ENCODE peak calls at places on chromosome 14, in nine cellular contexts. X, L, P, R, Q, N, C, D and O are unnamed samples.

GRCh38 chr14:102824832-102825231 is 47.6 kb downstream of the TRAF3 start:
- DNase-seq in X (no peak), L (no peak), P (no peak), R (no peak), Q (peak; percentile 85), N (no peak), C (peak; percentile 74), D (no peak), O (peak; percentile 68)

GRCh38 chr14:93186461-93186860 is 1.3 kb downstream of the LYSET start:
- DNase-seq in X (no peak), L (no peak), P (no peak), R (no peak), Q (no peak), N (no peak), C (no peak), D (no peak), O (no peak)

GRCh38 chr14:94288610-94289465 is 4.2 kb downstream of the SERPINA10 start:
- DNase-seq in X (no peak), L (no peak), P (no peak), R (no peak), Q (no peak), N (no peak), C (no peak), D (no peak), O (no peak)

GRCh38 chr14:60510254-60510975 is 1.5 kb downstream of the SIX6 start:
- DNase-seq in X (no peak), L (no peak), P (no peak), R (no peak), Q (no peak), N (peak; percentile 11), C (no peak), D (no peak), O (no peak)

GRCh38 chr14:58947156-58947555 is 241.3 kb upstream of the DAAM1 start:
- DNase-seq in X (no peak), L (no peak), P (no peak), R (no peak), Q (no peak), N (no peak), C (no peak), D (no peak), O (no peak)

GRCh38 chr14:64541261-64541970 is 875 bp downstream of the HSPA2 start:
- DNase-seq in X (no peak), L (no peak), P (no peak), R (no peak), Q (peak; percentile 48), N (no peak), C (no peak), D (no peak), O (no peak)

GRCh38 chr14:28635387-28635786 is 131.2 kb upstream of the FOXG1 start:
- DNase-seq in X (peak; percentile 30), L (no peak), P (no peak), R (no peak), Q (no peak), N (no peak), C (peak; percentile 14), D (no peak), O (peak; percentile 65)

GRCh38 chr14:101482066-101482465 is 79.2 kb upstream of the DIO3 start:
- DNase-seq in X (no peak), L (no peak), P (no peak), R (no peak), Q (peak; percentile 23), N (no peak), C (no peak), D (no peak), O (no peak)

GRCh38 chr14:34012369-34012768 is 61.5 kb upstream of the EGLN3 start:
- DNase-seq in X (no peak), L (no peak), P (no peak), R (no peak), Q (no peak), N (no peak), C (no peak), D (no peak), O (no peak)

GRCh38 chr14:88518592-88519512 is 36.0 kb downstream of the PTPN21 start:
- DNase-seq in X (peak; percentile 42), L (no peak), P (no peak), R (no peak), Q (no peak), N (no peak), C (peak; percentile 80), D (no peak), O (peak; percentile 78)

GRCh38 chr14:47302121-47302520 is 373.3 kb downstream of the MDGA2 start:
- DNase-seq in X (peak; percentile 73), L (no peak), P (no peak), R (no peak), Q (no peak), N (no peak), C (no peak), D (no peak), O (no peak)

GRCh38 chr14:69855180-69855817 is 23.9 kb upstream of the SMOC1 start:
- DNase-seq in X (no peak), L (no peak), P (no peak), R (no peak), Q (no peak), N (no peak), C (no peak), D (no peak), O (no peak)

GRCh38 chr14:56061051-56061450 is 57.2 kb upstream of the PELI2 start:
- DNase-seq in X (no peak), L (no peak), P (no peak), R (no peak), Q (no peak), N (no peak), C (no peak), D (no peak), O (peak; percentile 7)

GRCh38 chr14:77885363-77885762 is 85.5 kb downstream of the ADCK1 start:
- DNase-seq in X (no peak), L (no peak), P (no peak), R (no peak), Q (no peak), N (no peak), C (no peak), D (no peak), O (no peak)

GRCh38 chr14:87334997-87335675 is 657.8 kb downstream of the GALC start:
- DNase-seq in X (peak; percentile 9), L (no peak), P (no peak), R (no peak), Q (no peak), N (no peak), C (no peak), D (no peak), O (peak; percentile 35)

GRCh38 chr14:80477388-80478160 is 266.3 kb upstream of the DIO2 start:
- DNase-seq in X (no peak), L (no peak), P (no peak), R (no peak), Q (no peak), N (no peak), C (peak; percentile 17), D (no peak), O (peak; percentile 7)

GRCh38 chr14:78530078-78530477 is 359.9 kb downstream of the NRXN3 start:
- DNase-seq in X (peak; percentile 49), L (peak; percentile 66), P (no peak), R (no peak), Q (no peak), N (peak; percentile 10), C (no peak), D (no peak), O (no peak)

GRCh38 chr14:69373104-69373503 is 25.0 kb downstream of the ERH start:
- DNase-seq in X (no peak), L (no peak), P (no peak), R (no peak), Q (no peak), N (no peak), C (no peak), D (no peak), O (no peak)

GRCh38 chr14:104593241-104593701 is 11.3 kb downstream of the TMEM179 start:
- DNase-seq in X (no peak), L (no peak), P (no peak), R (no peak), Q (no peak), N (no peak), C (no peak), D (no peak), O (no peak)

GRCh38 chr14:104805326-104805678 is 4.4 kb downstream of the ZBTB42 start:
- DNase-seq in X (peak; percentile 72), L (no peak), P (no peak), R (no peak), Q (peak; percentile 45), N (no peak), C (peak; percentile 73), D (no peak), O (peak; percentile 59)

GRCh38 chr14:93032301-93032929 is 83.3 kb downstream of the ITPK1 start:
- DNase-seq in X (peak; percentile 12), L (no peak), P (no peak), R (no peak), Q (no peak), N (no peak), C (no peak), D (no peak), O (no peak)

GRCh38 chr14:104968153-104968527 is 10.0 kb downstream of the AHNAK2 start:
- DNase-seq in X (no peak), L (no peak), P (no peak), R (no peak), Q (no peak), N (no peak), C (peak; percentile 42), D (no peak), O (peak; percentile 58)

GRCh38 chr14:23183076-23183475 is 384 bp downstream of the SLC7A8 start:
- DNase-seq in X (no peak), L (peak; percentile 29), P (no peak), R (no peak), Q (no peak), N (no peak), C (no peak), D (no peak), O (no peak)

GRCh38 chr14:67461341-67461985 is 27.1 kb downstream of the TMEM229B start:
- DNase-seq in X (no peak), L (no peak), P (no peak), R (no peak), Q (no peak), N (no peak), C (no peak), D (no peak), O (peak; percentile 38)

GRCh38 chr14:38143651-38144505 is 63.8 kb upstream of the SSTR1 start:
- DNase-seq in X (peak; percentile 22), L (no peak), P (no peak), R (no peak), Q (no peak), N (no peak), C (peak; percentile 74), D (no peak), O (peak; percentile 87)

GRCh38 chr14:40983604-40984003 is 623.1 kb upstream of the LRFN5 start:
- DNase-seq in X (no peak), L (no peak), P (no peak), R (no peak), Q (no peak), N (no peak), C (peak; percentile 28), D (no peak), O (no peak)

GRCh38 chr14:24721772-24722171 is 87.8 kb upstream of the GZMB start:
- DNase-seq in X (no peak), L (no peak), P (no peak), R (no peak), Q (no peak), N (no peak), C (no peak), D (no peak), O (no peak)

GRCh38 chr14:99234982-99235491 is 37.0 kb downstream of the BCL11B start:
- DNase-seq in X (no peak), L (peak; percentile 87), P (peak; percentile 86), R (no peak), Q (no peak), N (no peak), C (peak; percentile 28), D (peak; percentile 42), O (no peak)

GRCh38 chr14:98633380-98633779 is 638.6 kb downstream of the BCL11B start:
- DNase-seq in X (no peak), L (no peak), P (no peak), R (peak; percentile 93), Q (no peak), N (no peak), C (no peak), D (no peak), O (no peak)

GRCh38 chr14:32559048-32559447 is 229.9 kb downstream of the AKAP6 start:
- DNase-seq in X (no peak), L (no peak), P (no peak), R (no peak), Q (no peak), N (no peak), C (peak; percentile 50), D (no peak), O (no peak)

GRCh38 chr14:52706286-52706685 is 714 bp upstream of the PSMC6 start:
- DNase-seq in X (peak; percentile 34), L (no peak), P (peak; percentile 51), R (no peak), Q (no peak), N (no peak), C (no peak), D (peak; percentile 29), O (no peak)